ENCODE peak calls at places on chromosomes 4 and X, in ten cellular contexts. J, I, V, W, F, U, P, B, Z and A are unnamed samples.

GRCh38 chr4:133801858-133802257 is 399.7 kb downstream of the PABPC4L start:
- DNase-seq in V (peak), J (peak), U (no peak), F (peak), P (no peak), W (no peak), Z (no peak), B (no peak), I (no peak), A (peak)

GRCh38 chrX:44997282-44997813 is 124.4 kb downstream of the KDM6A start:
- DNase-seq in U (no peak), F (no peak), P (no peak), W (no peak), B (no peak), Z (no peak), J (no peak), V (no peak), I (no peak), A (no peak)

GRCh38 chrX:132561974-132562373 is 73.1 kb upstream of the MBNL3 start:
- DNase-seq in I (no peak), W (no peak), Z (no peak), F (no peak), V (no peak), B (no peak), P (no peak), J (no peak), U (no peak), A (no peak)

GRCh38 chr4:153296424-153296823 is 48.1 kb upstream of the MND1 start:
- DNase-seq in F (no peak), V (peak), U (peak), Z (no peak), J (no peak), P (peak), I (peak), B (peak), W (peak), A (peak)

GRCh38 chr4:142316913-142317312 is 529.2 kb downstream of the INPP4B start:
- DNase-seq in U (no peak), F (no peak), V (no peak), P (no peak), W (no peak), B (no peak), I (no peak), J (no peak), Z (no peak), A (no peak)

GRCh38 chr4:176270669-176271068 is 1.6 kb upstream of the ASB5 start:
- DNase-seq in Z (peak), B (peak), W (peak), I (peak), P (peak), J (no peak), V (peak), U (peak), F (peak), A (no peak)

GRCh38 chrX:17032351-17032750 is 85.9 kb downstream of the REPS2 start:
- DNase-seq in B (peak), Z (peak), P (peak), V (peak), U (peak), I (peak), J (no peak), W (no peak), F (peak), A (no peak)

GRCh38 chr4:26899991-26900390 is 39.4 kb downstream of the STIM2 start:
- DNase-seq in I (no peak), B (no peak), P (no peak), J (no peak), U (no peak), F (peak), Z (no peak), W (peak), V (no peak), A (no peak)

GRCh38 chr4:19381068-19381467 is 870.6 kb upstream of the SLIT2 start:
- DNase-seq in Z (peak), B (peak), I (peak), P (peak), F (no peak), V (peak), U (no peak), J (no peak), W (no peak), A (no peak)

GRCh38 chrX:63635750-63636149 is 149.3 kb downstream of the ARHGEF9 start:
- DNase-seq in V (no peak), W (no peak), J (no peak), Z (no peak), U (no peak), I (no peak), P (no peak), B (no peak), F (no peak), A (no peak)

GRCh38 chr4:8495803-8496202 is 55.2 kb downstream of the TRMT44 start:
- DNase-seq in J (peak), Z (no peak), B (no peak), W (peak), F (no peak), V (no peak), P (no peak), I (no peak), U (no peak), A (no peak)

GRCh38 chrX:134685662-134686061 is 27.4 kb upstream of the PLAC1 start:
- DNase-seq in F (no peak), Z (no peak), P (peak), W (no peak), V (peak), U (no peak), J (no peak), I (no peak), B (peak), A (no peak)

GRCh38 chrX:72307646-72308051 is 1.9 kb upstream of the CITED1 start:
- DNase-seq in V (no peak), B (no peak), W (no peak), U (no peak), P (peak), J (peak), F (no peak), Z (no peak), I (no peak), A (peak)

GRCh38 chrX:72309297-72310071 is 3.8 kb upstream of the CITED1 start:
- DNase-seq in B (no peak), W (no peak), Z (no peak), J (peak), U (no peak), F (no peak), P (no peak), I (no peak), V (no peak), A (peak)

GRCh38 chrX:72306851-72307645 is 1.3 kb upstream of the CITED1 start:
- DNase-seq in W (peak), B (peak), V (peak), J (peak), P (peak), F (peak), U (peak), I (peak), Z (peak), A (peak)

GRCh38 chrX:72308209-72308565 is 2.5 kb upstream of the CITED1 start:
- DNase-seq in U (no peak), W (no peak), F (no peak), I (no peak), P (no peak), B (no peak), J (no peak), Z (no peak), V (no peak), A (no peak)

DNA sequence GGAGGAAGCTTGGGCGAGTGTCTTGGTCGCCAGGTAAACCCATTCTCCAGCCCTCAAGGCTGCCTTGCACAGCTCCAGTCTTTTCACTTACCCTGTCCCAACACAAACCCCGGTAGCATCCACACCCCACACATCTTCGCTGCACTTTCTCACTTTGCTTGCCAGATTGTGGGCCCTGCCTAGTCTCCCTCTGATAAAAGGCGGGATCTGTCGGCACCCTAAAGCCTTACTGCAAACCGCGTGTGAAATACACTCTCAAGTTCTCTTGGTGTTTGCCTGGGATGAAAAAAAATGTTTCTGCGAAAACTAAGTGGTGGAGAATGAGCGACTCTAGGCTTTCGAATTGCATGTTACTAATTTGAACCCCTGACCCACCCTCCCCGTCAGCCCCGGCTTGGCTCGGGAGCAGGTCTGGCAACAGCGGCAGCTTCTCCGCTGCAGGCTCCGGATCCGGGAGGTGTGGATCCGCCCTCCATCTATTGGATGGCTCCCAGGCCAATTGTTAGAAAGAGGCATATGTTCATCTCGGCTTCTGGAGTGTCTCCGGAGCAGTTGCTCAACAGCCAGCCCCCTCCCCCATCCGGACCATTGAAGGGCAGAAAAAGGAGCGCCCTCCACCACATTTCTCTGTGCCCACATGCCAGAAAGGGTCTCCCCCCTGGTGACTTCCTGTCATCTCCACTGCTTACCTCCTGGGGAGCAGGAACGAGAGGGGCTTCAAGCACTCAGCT is 3.0 kb upstream of the CITED1 start:
- DNase-seq in U (peak), I (peak), P (peak), W (peak), V (peak), F (peak), Z (peak), J (peak), B (peak), A (peak)
- TF ChIP-seq EZH2 in U (no peak), I (peak), P (no peak), W (peak), V (peak), F (peak), Z (no peak), J (peak), B (peak), A (peak)

GRCh38 chr4:190018201-190018920 is 8.7 kb downstream of the FRG2 start:
- DNase-seq in W (no peak), B (no peak), P (no peak), V (no peak), F (no peak), J (peak), U (no peak), I (no peak), Z (no peak), A (no peak)
- TF ChIP-seq EZH2 in W (no peak), B (no peak), P (no peak), V (no peak), F (no peak), J (peak), U (no peak), I (no peak), Z (no peak), A (no peak)

DNA sequence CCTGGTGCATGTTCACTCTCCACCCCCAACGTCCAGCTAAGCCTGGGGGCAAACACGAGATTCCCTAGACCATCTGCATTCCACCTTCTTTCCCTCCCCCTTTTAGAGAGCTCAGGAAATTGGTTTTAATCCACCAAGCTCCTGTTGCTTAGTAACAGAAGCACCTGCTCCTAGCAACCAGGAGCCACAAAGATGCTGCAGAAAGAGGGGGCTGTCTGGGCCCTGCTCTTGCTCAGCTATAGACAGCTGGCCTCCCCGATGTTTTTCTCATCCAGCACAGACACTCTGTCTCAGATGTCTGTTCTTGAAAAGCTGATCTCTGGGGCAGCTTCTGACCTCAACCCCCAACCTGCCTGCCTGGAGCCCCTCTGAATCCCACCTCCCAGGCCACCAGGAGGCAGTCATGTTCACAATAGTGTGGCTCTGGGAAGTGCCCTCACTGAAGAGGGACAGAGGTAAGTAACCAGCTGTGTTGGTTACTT is 71.5 kb downstream of the SLC16A2 start:
- DNase-seq in W (peak), U (no peak), V (no peak), B (no peak), I (no peak), P (no peak), J (peak), Z (no peak), F (no peak), A (peak)
- TF ChIP-seq EZH2 in W (no peak), U (no peak), V (no peak), B (no peak), I (no peak), P (no peak), J (no peak), Z (no peak), F (no peak), A (no peak)

GRCh38 chr4:121760205-121760604 is 4.8 kb downstream of the SMIM43 start:
- DNase-seq in P (no peak), I (no peak), Z (no peak), V (no peak), F (no peak), J (no peak), W (no peak), B (no peak), U (no peak), A (no peak)

GRCh38 chr4:121764702-121765367 is at the start of gene SMIM43:
- DNase-seq in P (peak), I (peak), Z (no peak), J (peak), V (no peak), U (no peak), F (peak), W (peak), B (no peak), A (peak)

GRCh38 chr4:121765941-121766538 is 1.1 kb upstream of the SMIM43 start:
- DNase-seq in P (no peak), I (no peak), Z (no peak), W (no peak), V (no peak), J (peak), B (no peak), U (no peak), F (no peak), A (peak)

GRCh38 chr4:121765368-121765705 is 373 bp upstream of the SMIM43 start:
- DNase-seq in B (no peak), W (no peak), J (no peak), P (no peak), I (no peak), V (no peak), U (no peak), Z (no peak), F (peak), A (no peak)

GRCh38 chr4:121764303-121764701 is 662 bp downstream of the SMIM43 start:
- DNase-seq in W (no peak), U (no peak), F (peak), I (no peak), B (no peak), Z (no peak), P (no peak), J (no peak), V (no peak), A (no peak)
- TF ChIP-seq EZH2 in W (no peak), U (no peak), F (no peak), I (no peak), B (peak), Z (no peak), P (peak), J (peak), V (no peak), A (no peak)

GRCh38 chr4:121380448-121381147 is at the start of gene QRFPR:
- DNase-seq in P (peak), F (no peak), V (no peak), J (peak), W (peak), Z (no peak), B (no peak), I (peak), U (no peak), A (peak)
- TF ChIP-seq EZH2 in P (peak), F (peak), V (peak), J (peak), W (no peak), Z (no peak), B (peak), I (no peak), U (no peak), A (peak)

GRCh38 chrX:146056511-146057081 is 239.0 kb downstream of the SLITRK2 start:
- DNase-seq in I (no peak), U (no peak), Z (no peak), P (no peak), V (no peak), W (no peak), B (no peak), J (no peak), F (no peak), A (peak)
- TF ChIP-seq EZH2 in I (no peak), U (no peak), Z (no peak), P (no peak), V (no peak), W (no peak), B (no peak), J (no peak), F (no peak), A (no peak)

GRCh38 chr4:52750819-52751348 is 341 bp downstream of the ERVMER34-1 start:
- DNase-seq in P (peak), I (peak), J (peak), U (no peak), Z (peak), W (peak), F (peak), V (peak), B (no peak), A (no peak)
- TF ChIP-seq EZH2 in P (no peak), I (no peak), J (no peak), U (no peak), Z (no peak), W (no peak), F (peak), V (peak), B (peak), A (peak)

GRCh38 chrX:638482-639131 is 8.0 kb downstream of the SHOX start:
- DNase-seq in V (no peak), U (no peak), B (no peak), P (no peak), Z (no peak), W (no peak), J (peak), F (no peak), I (no peak), A (peak)

GRCh38 chrX:639151-639550 is 8.6 kb downstream of the SHOX start:
- DNase-seq in J (no peak), P (no peak), Z (no peak), B (no peak), U (no peak), V (no peak), F (no peak), I (no peak), W (no peak), A (peak)

GRCh38 chrX:635428-636192 is 5.0 kb downstream of the SHOX start:
- DNase-seq in W (no peak), Z (no peak), I (no peak), J (peak), B (no peak), P (no peak), V (no peak), U (no peak), F (no peak), A (peak)

GRCh38 chrX:636971-637659 is 6.5 kb downstream of the SHOX start:
- DNase-seq in W (no peak), F (no peak), B (no peak), J (peak), P (no peak), U (no peak), V (no peak), I (no peak), Z (no peak), A (peak)

GRCh38 chrX:637660-638481 is 7.3 kb downstream of the SHOX start:
- DNase-seq in W (peak), J (no peak), I (no peak), V (no peak), F (no peak), B (no peak), U (no peak), Z (no peak), P (no peak), A (peak)
- TF ChIP-seq EZH2 in W (peak), J (peak), I (no peak), V (no peak), F (no peak), B (no peak), U (no peak), Z (peak), P (no peak), A (peak)

GRCh38 chr4:663438-664428 is 10.3 kb downstream of the ATP5ME start:
- DNase-seq in P (no peak), B (no peak), W (peak), I (no peak), Z (no peak), V (no peak), J (peak), F (no peak), U (peak), A (peak)
- TF ChIP-seq EZH2 in P (no peak), B (peak), W (no peak), I (no peak), Z (no peak), V (no peak), J (no peak), F (no peak), U (no peak), A (no peak)

DNA sequence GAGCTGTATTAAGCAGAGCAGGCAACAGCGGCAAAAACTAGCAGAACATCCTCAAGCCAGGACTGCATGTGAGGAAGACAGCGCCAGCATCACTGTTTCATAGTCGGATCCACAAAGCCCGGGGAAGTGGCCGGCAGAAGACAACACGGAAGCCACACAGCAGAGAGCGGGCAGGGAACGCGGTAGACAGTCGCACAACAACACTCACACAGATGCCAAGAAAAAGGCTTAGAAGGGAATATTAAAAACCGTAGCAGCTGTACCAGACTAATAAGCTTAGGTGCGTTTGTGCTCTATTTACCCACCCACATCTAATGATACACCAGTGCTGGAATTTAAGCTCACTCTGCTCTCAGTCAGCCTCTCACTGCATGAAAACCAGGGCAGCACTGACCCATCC is 16.0 kb downstream of the ZFYVE28 start:
- DNase-seq in U (no peak), B (no peak), P (no peak), V (no peak), I (no peak), Z (no peak), W (no peak), J (no peak), F (no peak), A (no peak)
- TF ChIP-seq EZH2 in U (no peak), B (no peak), P (no peak), V (no peak), I (no peak), Z (no peak), W (no peak), J (no peak), F (no peak), A (no peak)